ENCODE peak calls at places on chromosomes 13 and 19, in five cellular contexts. Q, A, E, T and H are unnamed samples.

GRCh38 chr13:80037505-80037888 is 303.4 kb downstream of the SPRY2 start:
- DNase-seq in Q (no peak), A (no peak), E (no peak), T (no peak), H (no peak)

GRCh38 chr19:15813916-15814315 is 1.5 kb downstream of the OR10H1 start:
- DNase-seq in Q (no peak), A (no peak), E (no peak), T (no peak), H (no peak)

GRCh38 chr19:31595521-31595920 is 246.3 kb upstream of the TSHZ3 start:
- DNase-seq in Q (no peak), A (no peak), E (no peak), T (no peak), H (no peak)

GRCh38 chr19:48095637-48096175 is 14.9 kb downstream of the PLA2G4C start:
- DNase-seq in Q (no peak), A (no peak), E (no peak), T (no peak), H (no peak)

GRCh38 chr19:49491030-49491803 is 3.8 kb downstream of the RPL13A start:
- DNase-seq in Q (no peak), A (no peak), E (no peak), T (no peak), H (no peak)

GRCh38 chr13:23411706-23412105 is 21.8 kb downstream of the SACS start:
- DNase-seq in Q (no peak), A (no peak), E (no peak), T (no peak), H (no peak)

GRCh38 chr19:50315773-50316448 is 13.3 kb downstream of the KCNC3 start:
- DNase-seq in Q (no peak), A (no peak), E (no peak), T (no peak), H (no peak)

GRCh38 chr13:110874508-110874960 is 40.3 kb downstream of the ANKRD10 start:
- DNase-seq in Q (peak), A (peak), E (peak), T (peak), H (no peak)

GRCh38 chr13:112078879-112079526 is 12.1 kb downstream of the SOX1 start:
- DNase-seq in Q (no peak), A (no peak), E (no peak), T (no peak), H (no peak)
- TF ChIP-seq EP300 in Q (no peak), A (no peak), E (no peak), T (no peak), H (no peak)

GRCh38 chr19:12841094-12841493 is 2.8 kb downstream of the MAST1 start:
- DNase-seq in Q (no peak), A (no peak), E (no peak), T (no peak), H (no peak)
- TF ChIP-seq EP300 in Q (no peak), A (no peak), E (no peak), T (no peak), H (no peak)

GRCh38 chr19:6216996-6217751 is 62.6 kb downstream of the MLLT1 start:
- DNase-seq in Q (no peak), A (no peak), E (no peak), T (no peak), H (no peak)
- TF ChIP-seq EP300 in Q (no peak), A (no peak), E (no peak), T (no peak), H (no peak)

DNA sequence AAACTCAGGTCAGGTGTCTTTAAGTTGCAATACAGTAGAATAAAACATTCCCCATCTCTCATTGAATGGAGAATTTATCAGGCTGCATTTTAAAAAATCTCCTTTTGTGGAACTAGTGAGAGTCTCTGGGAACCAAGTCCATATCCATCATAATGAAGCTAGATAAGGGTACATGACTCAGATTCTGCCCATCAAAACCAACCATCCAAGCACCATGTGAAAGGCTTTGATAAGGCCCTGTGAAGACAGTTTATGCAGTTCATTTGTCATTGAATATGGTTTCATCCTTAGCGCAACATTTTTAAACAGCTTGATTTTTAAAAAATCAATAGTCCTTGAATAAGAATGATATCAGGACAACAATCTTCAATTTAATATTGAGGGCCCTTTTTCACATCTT is 56.3 kb upstream of the DIAPH3 start:
- DNase-seq in Q (no peak), A (no peak), E (no peak), T (no peak), H (no peak)
- TF ChIP-seq EP300 in Q (no peak), A (no peak), E (no peak), T (no peak), H (no peak)

GRCh38 chr19:6737284-6737872 is at the start of gene GPR108:
- DNase-seq in Q (peak), A (peak), E (peak), T (peak), H (peak)
- TF ChIP-seq EP300 in Q (no peak), A (no peak), E (no peak), T (no peak), H (no peak)

GRCh38 chr19:3842948-3843347 is 25.9 kb downstream of the ZFR2 start:
- DNase-seq in Q (no peak), A (no peak), E (no peak), T (no peak), H (no peak)
- TF ChIP-seq EP300 in Q (no peak), A (no peak), E (no peak), T (no peak), H (no peak)